ENCODE peak calls at places on chromosomes 4 and X, in eight cellular contexts. One of them, this sample, is unnamed.

GRCh38 chr4:94484818-94485217 is 33.1 kb downstream of the PDLIM5 start:
- DNase-seq in HFFc6: no peak
- DNase-seq in WERI-Rb-1: no peak
- DNase-seq in IMR-90: no peak
- DNase-seq in GM12865: no peak
- DNase-seq in stomach: no peak
- DNase-seq in AG04450: no peak
- DNase-seq in tibial nerve: no peak
- DNase-seq in this sample: no peak

GRCh38 chr4:155900402-155900801 is 3.1 kb upstream of the TDO2 start:
- DNase-seq in HFFc6: peak
- DNase-seq in IMR-90: peak
- DNase-seq in stomach: no peak
- DNase-seq in tibial nerve: no peak
- DNase-seq in WERI-Rb-1: no peak
- DNase-seq in GM12865: no peak
- DNase-seq in AG04450: peak
- DNase-seq in this sample: no peak

GRCh38 chrX:31545726-31546125 is 473.9 kb upstream of the FTHL17 start:
- DNase-seq in HFFc6: no peak
- DNase-seq in stomach: no peak
- DNase-seq in GM12865: no peak
- DNase-seq in IMR-90: no peak
- DNase-seq in WERI-Rb-1: no peak
- DNase-seq in tibial nerve: no peak
- DNase-seq in AG04450: no peak
- DNase-seq in this sample: no peak

GRCh38 chr4:86558799-86559198 is 35.3 kb upstream of the PTPN13 start:
- DNase-seq in IMR-90: peak
- DNase-seq in stomach: no peak
- DNase-seq in AG04450: no peak
- DNase-seq in WERI-Rb-1: no peak
- DNase-seq in HFFc6: peak
- DNase-seq in tibial nerve: no peak
- DNase-seq in GM12865: no peak
- DNase-seq in this sample: no peak

GRCh38 chr4:54588404-54588803 is 69.4 kb upstream of the KIT start:
- DNase-seq in tibial nerve: no peak
- DNase-seq in IMR-90: peak
- DNase-seq in WERI-Rb-1: no peak
- DNase-seq in HFFc6: no peak
- DNase-seq in AG04450: no peak
- DNase-seq in GM12865: no peak
- DNase-seq in stomach: no peak
- DNase-seq in this sample: no peak

GRCh38 chr4:33831667-33832066 is 2412.6 kb downstream of the ARAP2 start:
- DNase-seq in HFFc6: peak
- DNase-seq in WERI-Rb-1: no peak
- DNase-seq in GM12865: no peak
- DNase-seq in tibial nerve: no peak
- DNase-seq in stomach: no peak
- DNase-seq in AG04450: no peak
- DNase-seq in IMR-90: peak
- DNase-seq in this sample: no peak

GRCh38 chr4:39814403-39815185 is 116.7 kb downstream of the UBE2K start:
- DNase-seq in stomach: no peak
- DNase-seq in IMR-90: peak
- DNase-seq in AG04450: no peak
- DNase-seq in tibial nerve: no peak
- DNase-seq in GM12865: peak
- DNase-seq in WERI-Rb-1: no peak
- DNase-seq in HFFc6: no peak
- DNase-seq in this sample: no peak

GRCh38 chrX:81229208-81229607 is 27.3 kb downstream of the SH3BGRL start:
- DNase-seq in WERI-Rb-1: no peak
- DNase-seq in stomach: no peak
- DNase-seq in HFFc6: no peak
- DNase-seq in AG04450: no peak
- DNase-seq in IMR-90: no peak
- DNase-seq in GM12865: no peak
- DNase-seq in tibial nerve: no peak
- DNase-seq in this sample: no peak

GRCh38 chr4:128604840-128605239 is 204.7 kb upstream of the JADE1 start:
- DNase-seq in GM12865: no peak
- DNase-seq in HFFc6: no peak
- DNase-seq in IMR-90: peak
- DNase-seq in tibial nerve: no peak
- DNase-seq in WERI-Rb-1: no peak
- DNase-seq in stomach: no peak
- DNase-seq in AG04450: no peak
- DNase-seq in this sample: no peak

GRCh38 chr4:87956501-87956900 is 19.0 kb upstream of the SPP1 start:
- DNase-seq in GM12865: no peak
- DNase-seq in WERI-Rb-1: no peak
- DNase-seq in HFFc6: no peak
- DNase-seq in tibial nerve: no peak
- DNase-seq in AG04450: no peak
- DNase-seq in IMR-90: no peak
- DNase-seq in stomach: no peak
- DNase-seq in this sample: no peak

GRCh38 chr4:125773502-125773901 is 458.7 kb downstream of the FAT4 start:
- DNase-seq in GM12865: no peak
- DNase-seq in tibial nerve: no peak
- DNase-seq in HFFc6: no peak
- DNase-seq in stomach: no peak
- DNase-seq in IMR-90: no peak
- DNase-seq in WERI-Rb-1: no peak
- DNase-seq in AG04450: no peak
- DNase-seq in this sample: no peak

GRCh38 chrX:117839544-117839943 is 277.1 kb downstream of the KLHL13 start:
- DNase-seq in GM12865: peak
- DNase-seq in IMR-90: no peak
- DNase-seq in WERI-Rb-1: peak
- DNase-seq in tibial nerve: no peak
- DNase-seq in stomach: no peak
- DNase-seq in HFFc6: no peak
- DNase-seq in AG04450: no peak
- DNase-seq in this sample: no peak

GRCh38 chr4:14529653-14530052 is 472.6 kb upstream of the CPEB2 start:
- DNase-seq in IMR-90: no peak
- DNase-seq in GM12865: no peak
- DNase-seq in WERI-Rb-1: peak
- DNase-seq in stomach: no peak
- DNase-seq in tibial nerve: no peak
- DNase-seq in HFFc6: no peak
- DNase-seq in AG04450: no peak
- DNase-seq in this sample: no peak

GRCh38 chrX:70970482-70970999 is 39.6 kb upstream of the SLC7A3 start:
- DNase-seq in stomach: no peak
- DNase-seq in AG04450: no peak
- DNase-seq in IMR-90: peak
- DNase-seq in tibial nerve: no peak
- DNase-seq in GM12865: peak
- DNase-seq in HFFc6: peak
- DNase-seq in WERI-Rb-1: no peak
- DNase-seq in this sample: no peak

GRCh38 chr4:153645183-153645582 is 38.9 kb upstream of the TLR2 start:
- DNase-seq in GM12865: no peak
- DNase-seq in WERI-Rb-1: peak
- DNase-seq in tibial nerve: no peak
- DNase-seq in HFFc6: no peak
- DNase-seq in IMR-90: no peak
- DNase-seq in AG04450: no peak
- DNase-seq in stomach: no peak
- DNase-seq in this sample: no peak

GRCh38 chr4:153651041-153651960 is 32.8 kb upstream of the TLR2 start:
- DNase-seq in tibial nerve: peak
- DNase-seq in stomach: no peak
- DNase-seq in WERI-Rb-1: no peak
- DNase-seq in GM12865: no peak
- DNase-seq in HFFc6: no peak
- DNase-seq in AG04450: no peak
- DNase-seq in IMR-90: no peak
- DNase-seq in this sample: no peak

GRCh38 chr4:153651961-153652784 is 31.9 kb upstream of the TLR2 start:
- DNase-seq in stomach: no peak
- DNase-seq in tibial nerve: no peak
- DNase-seq in GM12865: no peak
- DNase-seq in WERI-Rb-1: no peak
- DNase-seq in HFFc6: no peak
- DNase-seq in AG04450: no peak
- DNase-seq in IMR-90: no peak
- DNase-seq in this sample: no peak

GRCh38 chr4:153647975-153648374 is 36.1 kb upstream of the TLR2 start:
- DNase-seq in HFFc6: no peak
- DNase-seq in AG04450: no peak
- DNase-seq in tibial nerve: no peak
- DNase-seq in IMR-90: no peak
- DNase-seq in WERI-Rb-1: no peak
- DNase-seq in GM12865: no peak
- DNase-seq in stomach: no peak
- DNase-seq in this sample: no peak

GRCh38 chr4:153649572-153649991 is 34.5 kb upstream of the TLR2 start:
- DNase-seq in WERI-Rb-1: peak
- DNase-seq in HFFc6: no peak
- DNase-seq in IMR-90: peak
- DNase-seq in GM12865: peak
- DNase-seq in AG04450: no peak
- DNase-seq in stomach: no peak
- DNase-seq in tibial nerve: no peak
- DNase-seq in this sample: no peak
- TF ChIP-seq CTCF in WERI-Rb-1: peak
- TF ChIP-seq CTCF in HFFc6: peak
- TF ChIP-seq CTCF in IMR-90: peak
- TF ChIP-seq CTCF in GM12865: peak
- TF ChIP-seq CTCF in AG04450: peak
- TF ChIP-seq CTCF in stomach: no peak
- TF ChIP-seq CTCF in tibial nerve: no peak
- TF ChIP-seq CTCF in this sample: peak

GRCh38 chr4:170872794-170873193 is 783.0 kb upstream of the AADAT start:
- DNase-seq in tibial nerve: no peak
- DNase-seq in GM12865: no peak
- DNase-seq in stomach: no peak
- DNase-seq in AG04450: no peak
- DNase-seq in IMR-90: no peak
- DNase-seq in WERI-Rb-1: no peak
- DNase-seq in HFFc6: no peak
- DNase-seq in this sample: no peak

GRCh38 chr4:170875868-170876267 is 786.1 kb upstream of the AADAT start:
- DNase-seq in WERI-Rb-1: peak
- DNase-seq in tibial nerve: no peak
- DNase-seq in IMR-90: no peak
- DNase-seq in AG04450: no peak
- DNase-seq in stomach: no peak
- DNase-seq in GM12865: peak
- DNase-seq in HFFc6: no peak
- DNase-seq in this sample: no peak
- TF ChIP-seq CTCF in WERI-Rb-1: peak
- TF ChIP-seq CTCF in tibial nerve: no peak
- TF ChIP-seq CTCF in IMR-90: no peak
- TF ChIP-seq CTCF in AG04450: no peak
- TF ChIP-seq CTCF in stomach: no peak
- TF ChIP-seq CTCF in GM12865: peak
- TF ChIP-seq CTCF in HFFc6: no peak
- TF ChIP-seq CTCF in this sample: peak

GRCh38 chrX:123172874-123173273 is 11.2 kb upstream of the GRIA3 start:
- DNase-seq in GM12865: no peak
- DNase-seq in tibial nerve: no peak
- DNase-seq in AG04450: no peak
- DNase-seq in stomach: no peak
- DNase-seq in WERI-Rb-1: no peak
- DNase-seq in IMR-90: no peak
- DNase-seq in HFFc6: no peak
- DNase-seq in this sample: no peak

GRCh38 chrX:123175366-123176122 is 8.5 kb upstream of the GRIA3 start:
- DNase-seq in IMR-90: no peak
- DNase-seq in WERI-Rb-1: no peak
- DNase-seq in GM12865: peak
- DNase-seq in stomach: no peak
- DNase-seq in HFFc6: no peak
- DNase-seq in AG04450: no peak
- DNase-seq in tibial nerve: no peak
- DNase-seq in this sample: no peak

GRCh38 chrX:123171781-123172180 is 12.3 kb upstream of the GRIA3 start:
- DNase-seq in tibial nerve: no peak
- DNase-seq in WERI-Rb-1: no peak
- DNase-seq in stomach: no peak
- DNase-seq in GM12865: no peak
- DNase-seq in AG04450: no peak
- DNase-seq in IMR-90: no peak
- DNase-seq in HFFc6: peak
- DNase-seq in this sample: no peak

GRCh38 chrX:123169247-123169901 is 14.7 kb upstream of the GRIA3 start:
- DNase-seq in IMR-90: no peak
- DNase-seq in GM12865: no peak
- DNase-seq in HFFc6: no peak
- DNase-seq in tibial nerve: no peak
- DNase-seq in WERI-Rb-1: no peak
- DNase-seq in stomach: no peak
- DNase-seq in AG04450: no peak
- DNase-seq in this sample: no peak

DNA sequence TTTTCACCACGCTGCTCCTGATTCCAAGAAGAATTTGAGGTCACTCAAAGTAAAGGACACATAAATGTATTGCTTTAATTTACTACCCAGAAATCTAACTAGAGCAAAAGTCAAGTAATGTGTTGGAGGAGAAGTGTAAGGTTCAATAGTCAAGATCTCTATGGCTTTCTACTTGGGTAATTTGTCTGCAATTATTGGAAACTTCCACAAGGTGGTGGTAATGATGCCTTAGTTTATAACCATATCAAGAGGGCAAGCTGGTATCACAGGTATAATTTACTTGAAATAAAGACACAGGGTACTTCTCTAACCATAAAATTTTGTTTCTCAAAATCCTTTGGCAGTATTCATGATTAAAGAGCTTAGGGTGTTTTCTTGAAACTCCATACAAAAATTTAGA is 10.2 kb upstream of the GRIA3 start:
- DNase-seq in HFFc6: peak
- DNase-seq in AG04450: no peak
- DNase-seq in stomach: no peak
- DNase-seq in WERI-Rb-1: no peak
- DNase-seq in tibial nerve: no peak
- DNase-seq in IMR-90: no peak
- DNase-seq in GM12865: peak
- DNase-seq in this sample: no peak
- TF ChIP-seq CTCF in HFFc6: peak
- TF ChIP-seq CTCF in AG04450: no peak
- TF ChIP-seq CTCF in stomach: no peak
- TF ChIP-seq CTCF in WERI-Rb-1: peak
- TF ChIP-seq CTCF in tibial nerve: no peak
- TF ChIP-seq CTCF in IMR-90: peak
- TF ChIP-seq CTCF in GM12865: peak
- TF ChIP-seq CTCF in this sample: peak

DNA sequence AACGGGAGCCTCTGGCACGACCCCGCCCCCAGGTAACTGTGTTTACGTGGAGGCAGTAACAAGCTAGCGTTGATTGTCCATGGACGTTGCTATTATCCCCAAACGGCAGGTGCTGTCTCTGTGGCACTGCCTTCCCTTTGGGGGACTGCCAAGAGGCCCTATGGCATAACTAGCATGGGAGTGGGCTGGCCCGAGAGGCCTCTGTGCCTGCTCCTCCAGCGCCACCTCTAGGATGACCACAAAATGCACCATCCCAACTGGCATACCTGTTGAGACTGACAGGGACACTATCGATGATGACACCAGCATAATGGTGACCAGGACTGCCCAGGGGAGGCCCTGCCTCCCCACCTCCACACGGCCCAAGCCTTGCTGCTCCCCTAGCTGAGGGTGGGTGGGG is 1.5 kb downstream of the SRPK3 start:
- DNase-seq in AG04450: no peak
- DNase-seq in WERI-Rb-1: peak
- DNase-seq in HFFc6: no peak
- DNase-seq in IMR-90: no peak
- DNase-seq in GM12865: no peak
- DNase-seq in tibial nerve: no peak
- DNase-seq in stomach: no peak
- DNase-seq in this sample: no peak
- TF ChIP-seq CTCF in AG04450: no peak
- TF ChIP-seq CTCF in WERI-Rb-1: peak
- TF ChIP-seq CTCF in HFFc6: no peak
- TF ChIP-seq CTCF in IMR-90: no peak
- TF ChIP-seq CTCF in GM12865: no peak
- TF ChIP-seq CTCF in tibial nerve: no peak
- TF ChIP-seq CTCF in stomach: no peak
- TF ChIP-seq CTCF in this sample: no peak